ENCODE peak calls at places on chromosomes 5 and 9, in four cellular contexts. W is GM23338; O is CD8-positive, alpha-beta memory T cell; S is spleen. T is an unnamed sample.

GRCh38 chr5:172312286-172312685 is 28.7 kb upstream of the UBTD2 start:
- DNase-seq in S (no peak), W (no peak), O (no peak), T (no peak)

GRCh38 chr5:1312206-1312605 is 17.3 kb upstream of the TERT start:
- DNase-seq in O (peak; percentile 73), S (peak; percentile 71), W (no peak), T (peak; percentile 28)

GRCh38 chr5:113427871-113428574 is 6.8 kb downstream of the TSSK1B start:
- DNase-seq in S (no peak), O (no peak), W (no peak), T (no peak)

GRCh38 chr5:137310051-137310730 is 188.9 kb downstream of the SPOCK1 start:
- DNase-seq in W (peak; percentile 22), O (no peak), S (no peak), T (no peak)

GRCh38 chr9:108994695-108995094 is 18.6 kb downstream of the CTNNAL1 start:
- DNase-seq in S (peak; percentile 80), W (no peak), O (no peak), T (no peak)

GRCh38 chr5:112965733-112966306 is 10.8 kb upstream of the DCP2 start:
- DNase-seq in W (no peak), O (no peak), S (no peak), T (no peak)

GRCh38 chr9:92711146-92711545 is 41.2 kb upstream of the IPPK start:
- DNase-seq in W (no peak), S (no peak), O (no peak), T (no peak)

GRCh38 chr9:104993291-104993963 is 65.5 kb upstream of the ABCA1 start:
- DNase-seq in O (no peak), S (peak; percentile 81), W (peak; percentile 95), T (no peak)

GRCh38 chr5:19047277-19047676 is 940.7 kb downstream of the CDH18 start:
- DNase-seq in S (no peak), O (no peak), W (peak; percentile 63), T (no peak)

GRCh38 chr5:66967826-66968262 is 228.8 kb downstream of the CD180 start:
- DNase-seq in O (no peak), W (no peak), S (no peak), T (no peak)

GRCh38 chr5:55406292-55406691 is 98.5 kb downstream of the MTREX start:
- DNase-seq in O (no peak), W (peak; percentile 11), S (no peak), T (no peak)

GRCh38 chr5:51414516-51414915 is 31.3 kb downstream of the ISL1 start:
- DNase-seq in S (no peak), W (no peak), O (no peak), T (no peak)

GRCh38 chr5:51416149-51416548 is 32.9 kb downstream of the ISL1 start:
- DNase-seq in O (no peak), S (no peak), W (no peak), T (no peak)

DNA sequence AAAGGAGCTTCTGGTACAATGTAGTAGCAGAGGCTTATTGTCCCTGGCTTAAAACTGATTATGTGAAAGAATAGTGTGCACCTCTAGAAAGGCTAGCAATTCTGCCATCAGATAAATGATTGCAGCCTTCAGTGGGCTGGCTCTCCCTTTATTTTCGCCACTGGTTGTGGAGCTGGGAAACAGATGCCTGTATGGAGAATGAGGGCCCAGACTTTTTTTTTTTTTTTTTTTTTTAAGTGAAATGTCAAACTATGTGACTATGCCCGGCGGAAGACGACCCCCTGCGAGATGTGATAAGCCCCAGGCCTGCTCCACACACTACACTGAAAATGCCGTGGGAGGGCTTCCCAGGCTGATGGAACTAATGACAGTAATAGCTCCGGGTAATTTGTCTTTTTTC is 28.7 kb downstream of the ISL1 start:
- DNase-seq in O (no peak), W (no peak), S (no peak), T (no peak)
- H3K4me3 ChIP-seq in O (no peak overlapping the region), W (no peak overlapping the region), S (no peak overlapping the region), T (no peak overlapping the region)

DNA sequence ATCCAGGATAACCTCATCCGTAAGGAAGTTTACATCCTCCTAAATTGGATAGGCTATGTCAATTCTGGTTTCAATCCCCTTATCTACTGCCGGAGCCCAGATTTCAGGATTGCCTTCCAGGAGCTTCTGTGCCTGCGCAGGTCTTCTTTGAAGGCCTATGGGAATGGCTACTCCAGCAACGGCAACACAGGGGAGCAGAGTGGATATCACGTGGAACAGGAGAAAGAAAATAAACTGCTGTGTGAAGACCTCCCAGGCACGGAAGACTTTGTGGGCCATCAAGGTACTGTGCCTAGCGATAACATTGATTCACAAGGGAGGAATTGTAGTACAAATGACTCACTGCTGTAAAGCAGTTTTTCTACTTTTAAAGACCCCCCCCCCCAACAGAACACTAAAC is 1.3 kb downstream of the ADRB2 start:
- DNase-seq in W (no peak), O (no peak), S (no peak), T (no peak)
- H3K27me3 ChIP-seq in W (peaks cover 22% of the 10 kb centered on the region), O (no peaks in the 10 kb centered on the region), S (no peaks in the 10 kb centered on the region), T (no peaks in the 10 kb centered on the region)

GRCh38 chr5:139188558-139189270 is 9.5 kb downstream of the SIL1 start:
- DNase-seq in O (no peak), W (no peak), S (no peak), T (no peak)
- H3K4me3 ChIP-seq in O (no peak overlapping the region), W (no peak overlapping the region), S (no peak overlapping the region), T (no peak overlapping the region)

GRCh38 chr9:91192379-91192775 is 169.3 kb downstream of the AUH start:
- DNase-seq in S (no peak), W (no peak), O (no peak), T (no peak)
- H3K27me3 ChIP-seq in S (no peaks in the 10 kb centered on the region), W (peaks cover 38% of the 10 kb centered on the region), O (no peaks in the 10 kb centered on the region), T (no peaks in the 10 kb centered on the region)

GRCh38 chr5:32711693-32712462 is 757 bp downstream of the NPR3 start:
- DNase-seq in S (no peak), W (peak; percentile 52), O (no peak), T (no peak)
- H3K4me3 ChIP-seq in S (peak overlapping the region; percentile 85), W (peak overlapping the region; percentile 71), O (no peak overlapping the region), T (no peak overlapping the region)

GRCh38 chr9:127283917-127284316 is 19.3 kb downstream of the GARNL3 start:
- DNase-seq in O (peak; percentile 7), S (no peak), W (peak; percentile 40), T (no peak)
- H3K27me3 ChIP-seq in O (peaks cover 3% of the 10 kb centered on the region), S (no peaks in the 10 kb centered on the region), W (no peaks in the 10 kb centered on the region), T (no peaks in the 10 kb centered on the region)

GRCh38 chr5:170634236-170634990 is 130.6 kb downstream of the KCNIP1 start:
- DNase-seq in S (peak; percentile 15), O (no peak), W (peak; percentile 46), T (no peak)
- H3K4me3 ChIP-seq in S (no peak overlapping the region), O (no peak overlapping the region), W (peak overlapping the region; percentile 65), T (no peak overlapping the region)

GRCh38 chr5:76082790-76083554 is at the start of gene SV2C:
- DNase-seq in O (no peak), W (peak; percentile 50), S (peak; percentile 79), T (no peak)

GRCh38 chr5:76086060-76086459 is 2.9 kb downstream of the SV2C start:
- DNase-seq in S (no peak), O (no peak), W (no peak), T (no peak)

GRCh38 chr5:76083555-76084495 is 642 bp downstream of the SV2C start:
- DNase-seq in O (no peak), S (peak; percentile 67), W (peak; percentile 81), T (no peak)

GRCh38 chr5:76085286-76085579 is 2.0 kb downstream of the SV2C start:
- DNase-seq in W (no peak), S (no peak), O (no peak), T (no peak)

GRCh38 chr5:76084496-76085285 is 1.5 kb downstream of the SV2C start:
- DNase-seq in O (peak; percentile 9), W (peak; percentile 61), S (peak; percentile 62), T (no peak)
- H3K27me3 ChIP-seq in O (peaks cover 19% of the 10 kb centered on the region), W (peaks cover 78% of the 10 kb centered on the region), S (no peaks in the 10 kb centered on the region), T (peaks cover 24% of the 10 kb centered on the region)

GRCh38 chr9:123304340-123304691 is 35.9 kb upstream of the STRBP start:
- DNase-seq in W (no peak), O (no peak), S (no peak), T (no peak)
- H3K4me3 ChIP-seq in W (no peak overlapping the region), O (no peak overlapping the region), S (no peak overlapping the region), T (no peak overlapping the region)

GRCh38 chr9:76898786-76899185 is 7.1 kb downstream of the PRUNE2 start:
- DNase-seq in O (no peak), S (no peak), W (no peak), T (no peak)

GRCh38 chr9:76904661-76905457 is 1.1 kb downstream of the PRUNE2 start:
- DNase-seq in S (no peak), O (no peak), W (no peak), T (no peak)

GRCh38 chr9:76902395-76902794 is 3.5 kb downstream of the PRUNE2 start:
- DNase-seq in O (no peak), S (no peak), W (no peak), T (no peak)

GRCh38 chr9:76900884-76901440 is 5.0 kb downstream of the PRUNE2 start:
- DNase-seq in O (no peak), S (no peak), W (no peak), T (no peak)

DNA sequence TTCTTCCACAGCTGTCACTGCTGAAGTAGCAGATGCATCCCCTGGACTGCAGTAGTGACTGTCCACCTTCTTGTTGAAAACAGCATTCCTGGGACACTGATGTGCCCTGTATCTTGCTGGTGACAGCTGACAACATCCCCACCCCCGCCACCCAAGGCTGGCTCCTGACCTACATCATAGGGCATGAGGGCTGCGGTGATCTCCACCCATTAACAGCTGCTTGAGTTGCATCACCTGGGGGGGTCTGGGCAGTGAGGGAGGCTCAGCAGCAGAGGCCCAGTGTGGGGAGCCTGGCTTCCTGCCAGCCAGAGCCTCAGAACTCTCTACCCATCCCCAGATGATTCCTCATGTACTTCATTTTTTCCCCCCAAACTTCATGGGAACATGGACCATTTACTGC is 4.1 kb downstream of the PRUNE2 start:
- DNase-seq in O (no peak), S (no peak), W (no peak), T (no peak)
- H3K27me3 ChIP-seq in O (peaks cover 2% of the 10 kb centered on the region), S (no peaks in the 10 kb centered on the region), W (peaks cover 16% of the 10 kb centered on the region), T (no peaks in the 10 kb centered on the region)